ENCODE peak calls at places on chromosomes 12 and 14, in six cellular contexts. One of them, this sample, is unnamed.

GRCh38 chr14:61139006-61139599 is 142.0 kb downstream of the TMEM30B start:
- DNase-seq in activated CD4-positive, alpha-beta T cell treated with anti-CD3 and anti-CD28 coated beads, Interleukin-2, amount 10 ng/mL, durations not matched to agents 7 days and 5 days: no peak
- DNase-seq in progenitor cell of endocrine pancreas: no peak
- DNase-seq in AG08395: no peak
- DNase-seq in T-helper 1 cell: no peak
- DNase-seq in naive thymus-derived CD8-positive, alpha-beta T cell: no peak
- DNase-seq in this sample: no peak

GRCh38 chr12:28191690-28192089 is 1.4 kb downstream of the CCDC91 start:
- DNase-seq in activated CD4-positive, alpha-beta T cell treated with anti-CD3 and anti-CD28 coated beads, Interleukin-2, amount 10 ng/mL, durations not matched to agents 7 days and 5 days: peak; percentile 16
- DNase-seq in progenitor cell of endocrine pancreas: no peak
- DNase-seq in AG08395: peak; percentile 8
- DNase-seq in T-helper 1 cell: peak; percentile 29
- DNase-seq in naive thymus-derived CD8-positive, alpha-beta T cell: no peak
- DNase-seq in this sample: no peak

GRCh38 chr12:122437656-122438121 is 15.2 kb upstream of the CLIP1 start:
- DNase-seq in activated CD4-positive, alpha-beta T cell treated with anti-CD3 and anti-CD28 coated beads, Interleukin-2, amount 10 ng/mL, durations not matched to agents 7 days and 5 days: no peak
- DNase-seq in progenitor cell of endocrine pancreas: no peak
- DNase-seq in AG08395: peak; percentile 91
- DNase-seq in T-helper 1 cell: no peak
- DNase-seq in naive thymus-derived CD8-positive, alpha-beta T cell: no peak
- DNase-seq in this sample: peak; percentile 60

GRCh38 chr12:39972119-39972518 is 133.8 kb downstream of the SLC2A13 start:
- DNase-seq in activated CD4-positive, alpha-beta T cell treated with anti-CD3 and anti-CD28 coated beads, Interleukin-2, amount 10 ng/mL, durations not matched to agents 7 days and 5 days: no peak
- DNase-seq in progenitor cell of endocrine pancreas: no peak
- DNase-seq in AG08395: peak; percentile 11
- DNase-seq in T-helper 1 cell: no peak
- DNase-seq in naive thymus-derived CD8-positive, alpha-beta T cell: no peak
- DNase-seq in this sample: peak; percentile 19

GRCh38 chr12:1505576-1505975 is 88.8 kb downstream of the FBXL14 start:
- DNase-seq in activated CD4-positive, alpha-beta T cell treated with anti-CD3 and anti-CD28 coated beads, Interleukin-2, amount 10 ng/mL, durations not matched to agents 7 days and 5 days: no peak
- DNase-seq in progenitor cell of endocrine pancreas: no peak
- DNase-seq in AG08395: no peak
- DNase-seq in T-helper 1 cell: no peak
- DNase-seq in naive thymus-derived CD8-positive, alpha-beta T cell: no peak
- DNase-seq in this sample: no peak

GRCh38 chr12:122125452-122126341 is 47.1 kb downstream of the MLXIP start:
- DNase-seq in activated CD4-positive, alpha-beta T cell treated with anti-CD3 and anti-CD28 coated beads, Interleukin-2, amount 10 ng/mL, durations not matched to agents 7 days and 5 days: no peak
- DNase-seq in progenitor cell of endocrine pancreas: no peak
- DNase-seq in AG08395: no peak
- DNase-seq in T-helper 1 cell: no peak
- DNase-seq in naive thymus-derived CD8-positive, alpha-beta T cell: no peak
- DNase-seq in this sample: no peak

GRCh38 chr12:85016423-85016822 is 19.7 kb downstream of the TSPAN19 start:
- DNase-seq in activated CD4-positive, alpha-beta T cell treated with anti-CD3 and anti-CD28 coated beads, Interleukin-2, amount 10 ng/mL, durations not matched to agents 7 days and 5 days: no peak
- DNase-seq in progenitor cell of endocrine pancreas: no peak
- DNase-seq in AG08395: peak; percentile 88
- DNase-seq in T-helper 1 cell: no peak
- DNase-seq in naive thymus-derived CD8-positive, alpha-beta T cell: no peak
- DNase-seq in this sample: peak; percentile 78

GRCh38 chr12:23472329-23472971 is 477.0 kb downstream of the SOX5 start:
- DNase-seq in activated CD4-positive, alpha-beta T cell treated with anti-CD3 and anti-CD28 coated beads, Interleukin-2, amount 10 ng/mL, durations not matched to agents 7 days and 5 days: no peak
- DNase-seq in progenitor cell of endocrine pancreas: no peak
- DNase-seq in AG08395: no peak
- DNase-seq in T-helper 1 cell: no peak
- DNase-seq in naive thymus-derived CD8-positive, alpha-beta T cell: no peak
- DNase-seq in this sample: no peak

GRCh38 chr12:18750087-18750486 is 12.2 kb downstream of the CAPZA3 start:
- DNase-seq in activated CD4-positive, alpha-beta T cell treated with anti-CD3 and anti-CD28 coated beads, Interleukin-2, amount 10 ng/mL, durations not matched to agents 7 days and 5 days: no peak
- DNase-seq in progenitor cell of endocrine pancreas: no peak
- DNase-seq in AG08395: peak; percentile 15
- DNase-seq in T-helper 1 cell: no peak
- DNase-seq in naive thymus-derived CD8-positive, alpha-beta T cell: no peak
- DNase-seq in this sample: peak; percentile 38

GRCh38 chr12:119071176-119071575 is 89.8 kb downstream of the SRRM4 start:
- DNase-seq in activated CD4-positive, alpha-beta T cell treated with anti-CD3 and anti-CD28 coated beads, Interleukin-2, amount 10 ng/mL, durations not matched to agents 7 days and 5 days: no peak
- DNase-seq in progenitor cell of endocrine pancreas: no peak
- DNase-seq in AG08395: no peak
- DNase-seq in T-helper 1 cell: no peak
- DNase-seq in naive thymus-derived CD8-positive, alpha-beta T cell: no peak
- DNase-seq in this sample: no peak

GRCh38 chr14:65356327-65356836 is 56.1 kb upstream of the FUT8 start:
- DNase-seq in activated CD4-positive, alpha-beta T cell treated with anti-CD3 and anti-CD28 coated beads, Interleukin-2, amount 10 ng/mL, durations not matched to agents 7 days and 5 days: peak; percentile 38
- DNase-seq in progenitor cell of endocrine pancreas: no peak
- DNase-seq in AG08395: peak; percentile 86
- DNase-seq in T-helper 1 cell: no peak
- DNase-seq in naive thymus-derived CD8-positive, alpha-beta T cell: no peak
- DNase-seq in this sample: peak; percentile 56

GRCh38 chr14:33259764-33260163 is 321.1 kb downstream of the NPAS3 start:
- DNase-seq in activated CD4-positive, alpha-beta T cell treated with anti-CD3 and anti-CD28 coated beads, Interleukin-2, amount 10 ng/mL, durations not matched to agents 7 days and 5 days: no peak
- DNase-seq in progenitor cell of endocrine pancreas: no peak
- DNase-seq in AG08395: no peak
- DNase-seq in T-helper 1 cell: no peak
- DNase-seq in naive thymus-derived CD8-positive, alpha-beta T cell: no peak
- DNase-seq in this sample: no peak

GRCh38 chr12:110741371-110741770 is 1.3 kb downstream of the PPP1CC start:
- DNase-seq in activated CD4-positive, alpha-beta T cell treated with anti-CD3 and anti-CD28 coated beads, Interleukin-2, amount 10 ng/mL, durations not matched to agents 7 days and 5 days: peak; percentile 51
- DNase-seq in progenitor cell of endocrine pancreas: no peak
- DNase-seq in AG08395: no peak
- DNase-seq in T-helper 1 cell: no peak
- DNase-seq in naive thymus-derived CD8-positive, alpha-beta T cell: peak; percentile 36
- DNase-seq in this sample: no peak

GRCh38 chr12:33439587-33440011 is at the start of gene SYT10:
- DNase-seq in activated CD4-positive, alpha-beta T cell treated with anti-CD3 and anti-CD28 coated beads, Interleukin-2, amount 10 ng/mL, durations not matched to agents 7 days and 5 days: no peak
- DNase-seq in progenitor cell of endocrine pancreas: peak; percentile 62
- DNase-seq in AG08395: peak; percentile 5
- DNase-seq in T-helper 1 cell: no peak
- DNase-seq in naive thymus-derived CD8-positive, alpha-beta T cell: no peak
- DNase-seq in this sample: no peak

GRCh38 chr12:111444706-111445310 is 39.1 kb downstream of the SH2B3 start:
- DNase-seq in activated CD4-positive, alpha-beta T cell treated with anti-CD3 and anti-CD28 coated beads, Interleukin-2, amount 10 ng/mL, durations not matched to agents 7 days and 5 days: peak; percentile 91
- DNase-seq in progenitor cell of endocrine pancreas: no peak
- DNase-seq in AG08395: no peak
- DNase-seq in T-helper 1 cell: peak; percentile 73
- DNase-seq in naive thymus-derived CD8-positive, alpha-beta T cell: peak; percentile 65
- DNase-seq in this sample: no peak

GRCh38 chr14:79408696-79409095 is 802.6 kb downstream of the DIO2 start:
- DNase-seq in activated CD4-positive, alpha-beta T cell treated with anti-CD3 and anti-CD28 coated beads, Interleukin-2, amount 10 ng/mL, durations not matched to agents 7 days and 5 days: no peak
- DNase-seq in progenitor cell of endocrine pancreas: no peak
- DNase-seq in AG08395: no peak
- DNase-seq in T-helper 1 cell: no peak
- DNase-seq in naive thymus-derived CD8-positive, alpha-beta T cell: no peak
- DNase-seq in this sample: no peak

GRCh38 chr12:122861586-122861970 is 26.3 kb downstream of the HIP1R start:
- DNase-seq in activated CD4-positive, alpha-beta T cell treated with anti-CD3 and anti-CD28 coated beads, Interleukin-2, amount 10 ng/mL, durations not matched to agents 7 days and 5 days: no peak
- DNase-seq in progenitor cell of endocrine pancreas: no peak
- DNase-seq in AG08395: no peak
- DNase-seq in T-helper 1 cell: no peak
- DNase-seq in naive thymus-derived CD8-positive, alpha-beta T cell: no peak
- DNase-seq in this sample: no peak

GRCh38 chr12:55068416-55069010 is 48.7 kb downstream of the NEUROD4 start:
- DNase-seq in activated CD4-positive, alpha-beta T cell treated with anti-CD3 and anti-CD28 coated beads, Interleukin-2, amount 10 ng/mL, durations not matched to agents 7 days and 5 days: peak; percentile 36
- DNase-seq in progenitor cell of endocrine pancreas: peak; percentile 16
- DNase-seq in AG08395: peak; percentile 70
- DNase-seq in T-helper 1 cell: peak; percentile 25
- DNase-seq in naive thymus-derived CD8-positive, alpha-beta T cell: peak; percentile 45
- DNase-seq in this sample: peak; percentile 9

GRCh38 chr12:77608157-77608755 is 222.4 kb upstream of the NAV3 start:
- DNase-seq in activated CD4-positive, alpha-beta T cell treated with anti-CD3 and anti-CD28 coated beads, Interleukin-2, amount 10 ng/mL, durations not matched to agents 7 days and 5 days: no peak
- DNase-seq in progenitor cell of endocrine pancreas: no peak
- DNase-seq in AG08395: no peak
- DNase-seq in T-helper 1 cell: no peak
- DNase-seq in naive thymus-derived CD8-positive, alpha-beta T cell: no peak
- DNase-seq in this sample: peak; percentile 15

GRCh38 chr14:74614508-74615495 is 2.8 kb upstream of the LTBP2 start:
- DNase-seq in activated CD4-positive, alpha-beta T cell treated with anti-CD3 and anti-CD28 coated beads, Interleukin-2, amount 10 ng/mL, durations not matched to agents 7 days and 5 days: no peak
- DNase-seq in progenitor cell of endocrine pancreas: no peak
- DNase-seq in AG08395: no peak
- DNase-seq in T-helper 1 cell: no peak
- DNase-seq in naive thymus-derived CD8-positive, alpha-beta T cell: no peak
- DNase-seq in this sample: no peak

GRCh38 chr12:106978035-106978800 is 8.7 kb downstream of the MTERF2 start:
- DNase-seq in activated CD4-positive, alpha-beta T cell treated with anti-CD3 and anti-CD28 coated beads, Interleukin-2, amount 10 ng/mL, durations not matched to agents 7 days and 5 days: no peak
- DNase-seq in progenitor cell of endocrine pancreas: no peak
- DNase-seq in AG08395: peak; percentile 27
- DNase-seq in T-helper 1 cell: no peak
- DNase-seq in naive thymus-derived CD8-positive, alpha-beta T cell: no peak
- DNase-seq in this sample: no peak